ENCODE peak calls at places on chromosome 3, in seven cellular contexts. G is ELF-1, A is HEK293T, L is ureter, P is HFFc6, W is tibial nerve, S is NCI-H2171. T is an unnamed sample.

GRCh38 chr3:33392703-33393125 is 47.5 kb downstream of the UBP1 start:
- DNase-seq in G (no peak), A (no peak), L (no peak), P (peak), W (no peak), S (no peak), T (no peak)

GRCh38 chr3:46926871-46927717 is 49.5 kb downstream of the CCDC12 start:
- DNase-seq in G (no peak), A (no peak), L (no peak), P (no peak), W (no peak), S (no peak), T (peak)

GRCh38 chr3:187966636-187967035 is 187.3 kb upstream of the LPP start:
- DNase-seq in G (no peak), A (no peak), L (no peak), P (no peak), W (no peak), S (no peak), T (no peak)

GRCh38 chr3:20230954-20231353 is 44.9 kb upstream of the SGO1 start:
- DNase-seq in G (no peak), A (no peak), L (no peak), P (no peak), W (no peak), S (no peak), T (no peak)

GRCh38 chr3:67998222-67998760 is 343.9 kb upstream of the SUCLG2 start:
- DNase-seq in G (no peak), A (no peak), L (no peak), P (no peak), W (no peak), S (no peak), T (no peak)

GRCh38 chr3:197367081-197367780 is 68.8 kb upstream of the DLG1 start:
- DNase-seq in G (no peak), A (no peak), L (no peak), P (peak), W (no peak), S (no peak), T (no peak)

GRCh38 chr3:149812165-149812605 is 830 bp upstream of the RNF13 start:
- DNase-seq in G (no peak), A (no peak), L (no peak), P (no peak), W (no peak), S (no peak), T (no peak)

GRCh38 chr3:119146578-119147375 is 812 bp downstream of the TEX55 start:
- DNase-seq in G (no peak), A (no peak), L (no peak), P (no peak), W (no peak), S (no peak), T (no peak)

GRCh38 chr3:31188112-31188511 is 293.7 kb upstream of the GADL1 start:
- DNase-seq in G (no peak), A (no peak), L (no peak), P (no peak), W (no peak), S (no peak), T (no peak)

GRCh38 chr3:80767599-80767998 is 993.8 kb downstream of the GBE1 start:
- DNase-seq in G (no peak), A (no peak), L (no peak), P (no peak), W (no peak), S (no peak), T (no peak)

GRCh38 chr3:4680227-4680691 is 187.1 kb downstream of the ITPR1 start:
- DNase-seq in G (no peak), A (no peak), L (no peak), P (no peak), W (no peak), S (no peak), T (no peak)

GRCh38 chr3:34107669-34108068 is 309.2 kb downstream of the PDCD6IP start:
- DNase-seq in G (no peak), A (no peak), L (no peak), P (no peak), W (no peak), S (no peak), T (no peak)

GRCh38 chr3:38453075-38453913 is at the start of gene ACVR2B:
- DNase-seq in G (peak), A (peak), L (peak), P (peak), W (peak), S (peak), T (peak)

GRCh38 chr3:155242342-155242741 is 51.1 kb downstream of the STRIT1 start:
- DNase-seq in G (no peak), A (no peak), L (no peak), P (peak), W (no peak), S (no peak), T (no peak)

GRCh38 chr3:174243194-174243593 is 615.9 kb upstream of the NAALADL2 start:
- DNase-seq in G (no peak), A (peak), L (no peak), P (no peak), W (no peak), S (no peak), T (no peak)

GRCh38 chr3:120244834-120245225 is 40.2 kb downstream of the GPR156 start:
- DNase-seq in G (no peak), A (no peak), L (no peak), P (no peak), W (no peak), S (no peak), T (no peak)

GRCh38 chr3:82416828-82417227 is 655.4 kb upstream of the GBE1 start:
- DNase-seq in G (no peak), A (no peak), L (no peak), P (no peak), W (no peak), S (no peak), T (no peak)

GRCh38 chr3:129942296-129942695 is 32.2 kb upstream of the TRH start:
- DNase-seq in G (peak), A (peak), L (peak), P (peak), W (peak), S (no peak), T (no peak)

GRCh38 chr3:134038716-134039115 is 9.0 kb upstream of the SLCO2A1 start:
- DNase-seq in G (no peak), A (no peak), L (no peak), P (no peak), W (no peak), S (no peak), T (no peak)

GRCh38 chr3:192860464-192860863 is 57.2 kb downstream of the MB21D2 start:
- DNase-seq in G (no peak), A (no peak), L (no peak), P (no peak), W (no peak), S (no peak), T (no peak)

GRCh38 chr3:49260711-49261357 is 16.2 kb downstream of the C3orf62 start:
- DNase-seq in G (no peak), A (no peak), L (no peak), P (no peak), W (no peak), S (no peak), T (no peak)

GRCh38 chr3:38649500-38650247 is at the start of gene SCN5A:
- DNase-seq in G (peak), A (peak), L (no peak), P (no peak), W (no peak), S (peak), T (no peak)

GRCh38 chr3:109265300-109265699 is 51.0 kb downstream of the DPPA2 start:
- DNase-seq in G (no peak), A (no peak), L (no peak), P (no peak), W (no peak), S (no peak), T (no peak)

GRCh38 chr3:122874116-122874515 is 79.2 kb downstream of the SLC49A4 start:
- DNase-seq in G (no peak), A (no peak), L (no peak), P (no peak), W (no peak), S (no peak), T (no peak)